ENCODE peak calls at places on chromosomes 5 and 9, in eight cellular contexts. One of them, this sample, is unnamed.

GRCh38 chr9:86077286-86077685 is 22.1 kb downstream of the GOLM1 start:
- DNase-seq in stimulated activated effector memory CD8-positive, alpha-beta T cell treated with anti-CD3 and anti-CD28 coated beads, Interleukin-12 subunit alpha, Interleukin-12 subunit beta, amount 100 ng/mL, for 72 hours: no peak
- DNase-seq in T follicular helper cell: no peak
- DNase-seq in hepatocyte: peak
- DNase-seq in A172: no peak
- DNase-seq in lower leg skin: no peak
- DNase-seq in stimulated activated CD4-positive, alpha-beta T cell treated with anti-CD3 and anti-CD28 coated beads, Interleukin-15, amount 100 ng/mL, for 1 hour: no peak
- DNase-seq in amniotic stem cell: no peak
- DNase-seq in this sample: no peak

GRCh38 chr5:112869948-112870347 is 8.9 kb downstream of the SRP19 start:
- DNase-seq in amniotic stem cell: no peak
- DNase-seq in T follicular helper cell: no peak
- DNase-seq in stimulated activated CD4-positive, alpha-beta T cell treated with anti-CD3 and anti-CD28 coated beads, Interleukin-15, amount 100 ng/mL, for 1 hour: no peak
- DNase-seq in A172: no peak
- DNase-seq in stimulated activated effector memory CD8-positive, alpha-beta T cell treated with anti-CD3 and anti-CD28 coated beads, Interleukin-12 subunit alpha, Interleukin-12 subunit beta, amount 100 ng/mL, for 72 hours: no peak
- DNase-seq in hepatocyte: no peak
- DNase-seq in lower leg skin: no peak
- DNase-seq in this sample: no peak

GRCh38 chr9:133347515-133347984 is 381 bp downstream of the MED22 start:
- DNase-seq in T follicular helper cell: peak
- DNase-seq in stimulated activated CD4-positive, alpha-beta T cell treated with anti-CD3 and anti-CD28 coated beads, Interleukin-15, amount 100 ng/mL, for 1 hour: no peak
- DNase-seq in lower leg skin: no peak
- DNase-seq in stimulated activated effector memory CD8-positive, alpha-beta T cell treated with anti-CD3 and anti-CD28 coated beads, Interleukin-12 subunit alpha, Interleukin-12 subunit beta, amount 100 ng/mL, for 72 hours: no peak
- DNase-seq in A172: peak
- DNase-seq in hepatocyte: peak
- DNase-seq in amniotic stem cell: no peak
- DNase-seq in this sample: peak

GRCh38 chr9:131399972-131400371 is 6.1 kb downstream of the PRRC2B start:
- DNase-seq in stimulated activated CD4-positive, alpha-beta T cell treated with anti-CD3 and anti-CD28 coated beads, Interleukin-15, amount 100 ng/mL, for 1 hour: no peak
- DNase-seq in amniotic stem cell: no peak
- DNase-seq in lower leg skin: no peak
- DNase-seq in A172: no peak
- DNase-seq in T follicular helper cell: no peak
- DNase-seq in hepatocyte: no peak
- DNase-seq in stimulated activated effector memory CD8-positive, alpha-beta T cell treated with anti-CD3 and anti-CD28 coated beads, Interleukin-12 subunit alpha, Interleukin-12 subunit beta, amount 100 ng/mL, for 72 hours: no peak
- DNase-seq in this sample: no peak

GRCh38 chr5:35963381-35963843 is 25.0 kb upstream of the CAPSL start:
- DNase-seq in amniotic stem cell: no peak
- DNase-seq in stimulated activated effector memory CD8-positive, alpha-beta T cell treated with anti-CD3 and anti-CD28 coated beads, Interleukin-12 subunit alpha, Interleukin-12 subunit beta, amount 100 ng/mL, for 72 hours: no peak
- DNase-seq in lower leg skin: no peak
- DNase-seq in hepatocyte: peak
- DNase-seq in T follicular helper cell: no peak
- DNase-seq in stimulated activated CD4-positive, alpha-beta T cell treated with anti-CD3 and anti-CD28 coated beads, Interleukin-15, amount 100 ng/mL, for 1 hour: no peak
- DNase-seq in A172: peak
- DNase-seq in this sample: no peak

GRCh38 chr5:103119067-103119764 is 722 bp downstream of the GIN1 start:
- DNase-seq in amniotic stem cell: no peak
- DNase-seq in lower leg skin: no peak
- DNase-seq in A172: peak
- DNase-seq in hepatocyte: no peak
- DNase-seq in stimulated activated effector memory CD8-positive, alpha-beta T cell treated with anti-CD3 and anti-CD28 coated beads, Interleukin-12 subunit alpha, Interleukin-12 subunit beta, amount 100 ng/mL, for 72 hours: no peak
- DNase-seq in stimulated activated CD4-positive, alpha-beta T cell treated with anti-CD3 and anti-CD28 coated beads, Interleukin-15, amount 100 ng/mL, for 1 hour: no peak
- DNase-seq in T follicular helper cell: no peak
- DNase-seq in this sample: no peak

GRCh38 chr5:79850941-79851693 is 139.9 kb downstream of the MTX3 start:
- DNase-seq in hepatocyte: no peak
- DNase-seq in amniotic stem cell: no peak
- DNase-seq in stimulated activated effector memory CD8-positive, alpha-beta T cell treated with anti-CD3 and anti-CD28 coated beads, Interleukin-12 subunit alpha, Interleukin-12 subunit beta, amount 100 ng/mL, for 72 hours: no peak
- DNase-seq in stimulated activated CD4-positive, alpha-beta T cell treated with anti-CD3 and anti-CD28 coated beads, Interleukin-15, amount 100 ng/mL, for 1 hour: no peak
- DNase-seq in T follicular helper cell: no peak
- DNase-seq in lower leg skin: no peak
- DNase-seq in A172: no peak
- DNase-seq in this sample: no peak

GRCh38 chr5:56557198-56557597 is 258.2 kb upstream of the MAP3K1 start:
- DNase-seq in T follicular helper cell: no peak
- DNase-seq in amniotic stem cell: no peak
- DNase-seq in A172: no peak
- DNase-seq in hepatocyte: no peak
- DNase-seq in stimulated activated CD4-positive, alpha-beta T cell treated with anti-CD3 and anti-CD28 coated beads, Interleukin-15, amount 100 ng/mL, for 1 hour: no peak
- DNase-seq in stimulated activated effector memory CD8-positive, alpha-beta T cell treated with anti-CD3 and anti-CD28 coated beads, Interleukin-12 subunit alpha, Interleukin-12 subunit beta, amount 100 ng/mL, for 72 hours: no peak
- DNase-seq in lower leg skin: no peak
- DNase-seq in this sample: no peak

GRCh38 chr5:35198096-35198495 is 32.2 kb downstream of the PRLR start:
- DNase-seq in amniotic stem cell: no peak
- DNase-seq in lower leg skin: no peak
- DNase-seq in stimulated activated effector memory CD8-positive, alpha-beta T cell treated with anti-CD3 and anti-CD28 coated beads, Interleukin-12 subunit alpha, Interleukin-12 subunit beta, amount 100 ng/mL, for 72 hours: no peak
- DNase-seq in hepatocyte: peak
- DNase-seq in A172: peak
- DNase-seq in T follicular helper cell: no peak
- DNase-seq in stimulated activated CD4-positive, alpha-beta T cell treated with anti-CD3 and anti-CD28 coated beads, Interleukin-15, amount 100 ng/mL, for 1 hour: no peak
- DNase-seq in this sample: no peak

GRCh38 chr9:109551651-109552050 is 53.5 kb upstream of the PTPN3 start:
- DNase-seq in T follicular helper cell: no peak
- DNase-seq in A172: no peak
- DNase-seq in hepatocyte: no peak
- DNase-seq in amniotic stem cell: no peak
- DNase-seq in stimulated activated CD4-positive, alpha-beta T cell treated with anti-CD3 and anti-CD28 coated beads, Interleukin-15, amount 100 ng/mL, for 1 hour: no peak
- DNase-seq in stimulated activated effector memory CD8-positive, alpha-beta T cell treated with anti-CD3 and anti-CD28 coated beads, Interleukin-12 subunit alpha, Interleukin-12 subunit beta, amount 100 ng/mL, for 72 hours: no peak
- DNase-seq in lower leg skin: no peak
- DNase-seq in this sample: no peak

GRCh38 chr9:16530669-16531461 is 339.6 kb downstream of the BNC2 start:
- DNase-seq in stimulated activated effector memory CD8-positive, alpha-beta T cell treated with anti-CD3 and anti-CD28 coated beads, Interleukin-12 subunit alpha, Interleukin-12 subunit beta, amount 100 ng/mL, for 72 hours: no peak
- DNase-seq in T follicular helper cell: no peak
- DNase-seq in A172: no peak
- DNase-seq in stimulated activated CD4-positive, alpha-beta T cell treated with anti-CD3 and anti-CD28 coated beads, Interleukin-15, amount 100 ng/mL, for 1 hour: no peak
- DNase-seq in hepatocyte: peak
- DNase-seq in lower leg skin: peak
- DNase-seq in amniotic stem cell: no peak
- DNase-seq in this sample: no peak

GRCh38 chr5:142587354-142587965 is 98.4 kb downstream of the FGF1 start:
- DNase-seq in stimulated activated CD4-positive, alpha-beta T cell treated with anti-CD3 and anti-CD28 coated beads, Interleukin-15, amount 100 ng/mL, for 1 hour: no peak
- DNase-seq in A172: peak
- DNase-seq in hepatocyte: peak
- DNase-seq in lower leg skin: no peak
- DNase-seq in stimulated activated effector memory CD8-positive, alpha-beta T cell treated with anti-CD3 and anti-CD28 coated beads, Interleukin-12 subunit alpha, Interleukin-12 subunit beta, amount 100 ng/mL, for 72 hours: peak
- DNase-seq in T follicular helper cell: no peak
- DNase-seq in amniotic stem cell: no peak
- DNase-seq in this sample: no peak

GRCh38 chr9:2125909-2126308 is 110.8 kb downstream of the SMARCA2 start:
- DNase-seq in hepatocyte: no peak
- DNase-seq in lower leg skin: no peak
- DNase-seq in A172: no peak
- DNase-seq in stimulated activated CD4-positive, alpha-beta T cell treated with anti-CD3 and anti-CD28 coated beads, Interleukin-15, amount 100 ng/mL, for 1 hour: no peak
- DNase-seq in amniotic stem cell: no peak
- DNase-seq in T follicular helper cell: no peak
- DNase-seq in stimulated activated effector memory CD8-positive, alpha-beta T cell treated with anti-CD3 and anti-CD28 coated beads, Interleukin-12 subunit alpha, Interleukin-12 subunit beta, amount 100 ng/mL, for 72 hours: no peak
- DNase-seq in this sample: peak